ENCODE peak calls at places on chromosomes 2 and 18, in nine cellular contexts. L is mucosa of descending colon, N is fibroblast of mammary gland, V is endothelial cell, Q is fibroblast of pulmonary artery, E is tibial nerve, T is type B pancreatic cell, F is breast epithelium, Y is neural crest cell. G is an unnamed sample.

GRCh38 chr2:42116195-42117181 is 52.7 kb upstream of the EML4 start:
- DNase-seq in T (no peak), N (peak), F (no peak), Y (no peak), E (no peak), Q (peak), L (no peak), V (no peak), G (no peak)

GRCh38 chr2:236464140-236464539 is 105.5 kb upstream of the ACKR3 start:
- DNase-seq in V (no peak), F (no peak), N (peak), Q (no peak), Y (no peak), T (no peak), L (no peak), E (no peak), G (no peak)

GRCh38 chr18:812673-813404 is 797 bp upstream of the YES1 start:
- DNase-seq in N (peak), L (peak), Y (no peak), T (no peak), F (peak), V (peak), Q (peak), E (peak), G (peak)

GRCh38 chr2:224308267-224308911 is 93.5 kb downstream of the FAM124B start:
- DNase-seq in V (no peak), Q (no peak), Y (no peak), T (no peak), F (no peak), L (no peak), N (no peak), E (no peak), G (no peak)

GRCh38 chr2:9565436-9566153 is 10.0 kb upstream of the ADAM17 start:
- DNase-seq in Q (peak), T (no peak), V (no peak), Y (no peak), N (peak), F (peak), E (peak), L (peak), G (peak)

GRCh38 chr2:218837495-218837894 is 5.9 kb upstream of the PRKAG3 start:
- DNase-seq in Q (no peak), E (no peak), L (no peak), T (no peak), N (no peak), F (no peak), Y (no peak), V (no peak), G (no peak)

GRCh38 chr18:55833543-55833942 is 245.6 kb upstream of the TCF4 start:
- DNase-seq in Q (peak), V (no peak), F (no peak), Y (no peak), E (no peak), N (peak), L (no peak), T (no peak), G (peak)

GRCh38 chr2:46239847-46240181 is 57.4 kb upstream of the EPAS1 start:
- DNase-seq in N (no peak), V (no peak), L (no peak), F (no peak), T (no peak), Q (no peak), Y (no peak), E (no peak), G (no peak)

GRCh38 chr2:15031745-15032240 is 399.3 kb downstream of the LRATD1 start:
- DNase-seq in N (no peak), T (no peak), Y (no peak), F (no peak), V (no peak), L (no peak), Q (no peak), E (no peak), G (no peak)

GRCh38 chr2:212711851-212712250 is 173.2 kb upstream of the ERBB4 start:
- DNase-seq in F (no peak), T (no peak), Y (no peak), E (no peak), L (no peak), N (peak), Q (peak), V (no peak), G (peak)

DNA sequence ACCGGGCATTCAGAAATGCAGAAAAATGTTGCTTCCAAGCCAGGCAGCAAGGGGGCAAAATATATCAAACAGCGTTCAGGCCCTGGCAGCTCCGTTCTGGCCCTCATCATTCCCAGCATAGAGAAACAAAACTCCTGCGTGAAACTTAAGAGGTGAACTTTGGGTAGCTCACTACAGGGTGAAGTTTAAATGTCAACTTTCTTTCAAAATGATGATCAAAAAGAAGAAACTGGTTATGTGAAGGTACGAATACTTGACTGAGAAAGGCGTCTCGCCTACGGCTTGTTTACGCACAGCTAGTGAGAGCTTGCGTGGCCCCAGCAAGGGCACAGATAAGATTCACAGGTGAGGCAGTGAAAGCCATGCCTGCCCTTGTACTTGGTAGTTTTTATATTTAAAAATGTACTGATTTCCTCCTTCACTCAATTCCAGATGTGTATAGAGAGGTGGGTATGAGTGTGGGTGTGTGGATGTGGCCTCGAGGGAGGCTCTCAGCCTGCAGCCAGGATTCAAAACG is 127.5 kb downstream of the NFATC1 start:
- DNase-seq in T (no peak), L (no peak), N (no peak), V (no peak), Y (no peak), F (peak), Q (no peak), E (no peak), G (no peak)
- TF ChIP-seq CTCF in T (no peak), L (no peak), N (no peak), V (no peak), Y (no peak), F (no peak), Q (no peak), E (no peak), G (no peak)

GRCh38 chr2:52036036-52036435 is 1004.1 kb upstream of the NRXN1 start:
- DNase-seq in N (peak), Y (no peak), T (no peak), V (no peak), Q (no peak), E (no peak), L (no peak), F (no peak), G (peak)

GRCh38 chr2:52036853-52037252 is 1004.9 kb upstream of the NRXN1 start:
- DNase-seq in Q (no peak), N (no peak), F (no peak), L (no peak), T (no peak), V (no peak), Y (no peak), E (no peak), G (no peak)

GRCh38 chr2:52034706-52035105 is 1002.8 kb upstream of the NRXN1 start:
- DNase-seq in T (no peak), E (no peak), N (peak), F (no peak), L (no peak), Y (no peak), Q (peak), V (no peak), G (no peak)
- TF ChIP-seq CTCF in T (no peak), E (no peak), N (no peak), F (no peak), L (no peak), Y (peak), Q (peak), V (no peak), G (no peak)

GRCh38 chr2:167689444-167689843 is 558.0 kb downstream of the STK39 start:
- DNase-seq in N (peak), E (no peak), V (no peak), T (no peak), Y (no peak), L (no peak), Q (no peak), F (no peak), G (peak)
- TF ChIP-seq CTCF in N (peak), E (no peak), V (peak), T (peak), Y (peak), L (no peak), Q (no peak), F (no peak), G (no peak)

GRCh38 chr2:131104487-131105155 is 515 bp upstream of the PLEKHB2 start:
- DNase-seq in L (peak), Y (no peak), E (peak), V (no peak), N (peak), T (no peak), Q (peak), F (peak), G (peak)
- TF ChIP-seq CTCF in L (no peak), Y (no peak), E (no peak), V (no peak), N (no peak), T (no peak), Q (no peak), F (no peak), G (peak)